ENCODE peak calls at places on chromosomes 6 and 20, in eight cellular contexts. J is pancreas, I is A549, S is GM23338, A is fibroblast of lung, R is Panc1, L is breast epithelium, E is body of pancreas. D is an unnamed sample.

GRCh38 chr6:75932067-75932466 is 140.4 kb downstream of the IMPG1 start:
- DNase-seq in J (peak), I (peak), S (peak), A (peak), R (no peak), L (no peak), E (peak), D (no peak)

GRCh38 chr6:165758441-165758840 is 95.4 kb upstream of the PDE10A start:
- DNase-seq in J (no peak), I (no peak), S (no peak), A (no peak), R (no peak), L (no peak), E (no peak), D (no peak)

GRCh38 chr6:54056105-54056504 is 55.1 kb upstream of the MLIP start:
- DNase-seq in J (no peak), I (no peak), S (no peak), A (no peak), R (no peak), L (no peak), E (no peak), D (no peak)

GRCh38 chr6:128456510-128457244 is 63.7 kb downstream of the PTPRK start:
- DNase-seq in J (no peak), I (no peak), S (no peak), A (no peak), R (no peak), L (no peak), E (no peak), D (no peak)

GRCh38 chr6:30075987-30076311 is 380 bp upstream of the RNF39 start:
- DNase-seq in J (peak), I (no peak), S (no peak), A (no peak), R (no peak), L (peak), E (peak), D (no peak)

GRCh38 chr6:134007077-134007476 is 45.3 kb downstream of the SLC2A12 start:
- DNase-seq in J (peak), I (no peak), S (no peak), A (no peak), R (no peak), L (peak), E (peak), D (no peak)

GRCh38 chr20:62887147-62887859 is 25.7 kb upstream of the TCFL5 start:
- DNase-seq in J (no peak), I (no peak), S (no peak), A (peak), R (no peak), L (no peak), E (peak), D (peak)

GRCh38 chr6:47016916-47017315 is 25.2 kb downstream of the ADGRF1 start:
- DNase-seq in J (no peak), I (no peak), S (peak), A (no peak), R (no peak), L (no peak), E (no peak), D (no peak)

GRCh38 chr6:170090561-170090960 is 200.3 kb downstream of the DLL1 start:
- DNase-seq in J (no peak), I (no peak), S (no peak), A (no peak), R (no peak), L (no peak), E (no peak), D (no peak)

GRCh38 chr20:38704136-38704535 is 20.1 kb upstream of the SLC32A1 start:
- DNase-seq in J (no peak), I (no peak), S (no peak), A (no peak), R (no peak), L (no peak), E (no peak), D (no peak)

GRCh38 chr6:67759001-67759400 is 876.1 kb upstream of the ADGRB3 start:
- DNase-seq in J (no peak), I (no peak), S (no peak), A (no peak), R (no peak), L (no peak), E (no peak), D (no peak)

GRCh38 chr6:1797801-1798200 is 188.1 kb downstream of the FOXC1 start:
- DNase-seq in J (no peak), I (no peak), S (no peak), A (no peak), R (no peak), L (no peak), E (no peak), D (no peak)

GRCh38 chr6:31122803-31123706 is 2.8 kb upstream of the CDSN start:
- DNase-seq in J (peak), I (peak), S (no peak), A (peak), R (no peak), L (peak), E (peak), D (peak)

GRCh38 chr6:68777956-68778355 is 142.9 kb downstream of the ADGRB3 start:
- DNase-seq in J (no peak), I (no peak), S (no peak), A (peak), R (no peak), L (no peak), E (no peak), D (peak)

GRCh38 chr6:56366112-56366852 is 118.9 kb upstream of the COL21A1 start:
- DNase-seq in J (no peak), I (no peak), S (no peak), A (no peak), R (no peak), L (no peak), E (no peak), D (no peak)

GRCh38 chr6:3913077-3913957 is 64.1 kb downstream of the FAM50B start:
- DNase-seq in J (peak), I (peak), S (no peak), A (peak), R (peak), L (peak), E (peak), D (peak)

GRCh38 chr6:90477366-90477765 is 109.5 kb downstream of the MAP3K7 start:
- DNase-seq in J (no peak), I (no peak), S (no peak), A (no peak), R (no peak), L (peak), E (no peak), D (no peak)

GRCh38 chr6:82651845-82652333 is 288.3 kb downstream of the TPBG start:
- DNase-seq in J (no peak), I (no peak), S (no peak), A (no peak), R (no peak), L (no peak), E (no peak), D (no peak)

GRCh38 chr6:157240059-157240959 is 83.0 kb downstream of the TMEM242 start:
- DNase-seq in J (no peak), I (no peak), S (no peak), A (no peak), R (no peak), L (no peak), E (peak), D (no peak)

GRCh38 chr20:12180107-12180661 is 262.5 kb downstream of the BTBD3 start:
- DNase-seq in J (no peak), I (no peak), S (no peak), A (peak), R (no peak), L (no peak), E (no peak), D (peak)

GRCh38 chr6:122947355-122947754 is 48.7 kb upstream of the CLVS2 start:
- DNase-seq in J (no peak), I (peak), S (peak), A (no peak), R (no peak), L (no peak), E (no peak), D (no peak)

GRCh38 chr20:58597021-58597940 is 53.8 kb upstream of the STX16 start:
- DNase-seq in J (no peak), I (no peak), S (no peak), A (peak), R (no peak), L (no peak), E (no peak), D (peak)

GRCh38 chr20:48149887-48150286 is 364.6 kb upstream of the SULF2 start:
- DNase-seq in J (no peak), I (no peak), S (no peak), A (no peak), R (no peak), L (no peak), E (no peak), D (no peak)

GRCh38 chr20:6466065-6466810 is 301.2 kb upstream of the BMP2 start:
- DNase-seq in J (no peak), I (no peak), S (no peak), A (peak), R (peak), L (no peak), E (no peak), D (no peak)

GRCh38 chr6:33144373-33144772 is 47.9 kb downstream of the COL11A2 start:
- DNase-seq in J (no peak), I (no peak), S (no peak), A (no peak), R (no peak), L (no peak), E (peak), D (no peak)

GRCh38 chr6:151609146-151609962 is 115.5 kb downstream of the CCDC170 start:
- DNase-seq in J (no peak), I (no peak), S (no peak), A (no peak), R (no peak), L (no peak), E (no peak), D (peak)

GRCh38 chr20:45783656-45784294 is 7.9 kb downstream of the WFDC3 start:
- DNase-seq in J (peak), I (no peak), S (no peak), A (no peak), R (no peak), L (peak), E (peak), D (peak)

GRCh38 chr6:129280719-129281118 is 397.8 kb downstream of the LAMA2 start:
- DNase-seq in J (no peak), I (no peak), S (no peak), A (no peak), R (no peak), L (no peak), E (no peak), D (no peak)

GRCh38 chr20:51346686-51347485 is 195.6 kb downstream of the NFATC2 start:
- DNase-seq in J (no peak), I (peak), S (no peak), A (peak), R (no peak), L (no peak), E (no peak), D (no peak)

GRCh38 chr6:157831424-157832249 is 8.6 kb downstream of the SNX9 start:
- DNase-seq in J (no peak), I (no peak), S (peak), A (no peak), R (no peak), L (no peak), E (no peak), D (no peak)

GRCh38 chr20:57180385-57180784 is 86.1 kb downstream of the BMP7 start:
- DNase-seq in J (no peak), I (no peak), S (no peak), A (no peak), R (no peak), L (no peak), E (no peak), D (no peak)

GRCh38 chr6:157768304-157768703 is 54.7 kb upstream of the SNX9 start:
- DNase-seq in J (no peak), I (no peak), S (no peak), A (no peak), R (no peak), L (no peak), E (no peak), D (no peak)

GRCh38 chr6:42939810-42940167 is 10.5 kb downstream of the CNPY3 start:
- DNase-seq in J (peak), I (no peak), S (no peak), A (no peak), R (no peak), L (no peak), E (no peak), D (no peak)

GRCh38 chr6:121222656-121223055 is 111.6 kb downstream of the TBC1D32 start:
- DNase-seq in J (no peak), I (peak), S (peak), A (peak), R (no peak), L (no peak), E (no peak), D (no peak)

GRCh38 chr6:44044154-44044539 is 83.1 kb downstream of the MRPL14 start:
- DNase-seq in J (no peak), I (peak), S (no peak), A (peak), R (no peak), L (no peak), E (no peak), D (no peak)

GRCh38 chr20:2752631-2753455 is 47.6 kb downstream of the CPXM1 start:
- DNase-seq in J (no peak), I (peak), S (peak), A (peak), R (no peak), L (no peak), E (peak), D (no peak)

GRCh38 chr6:21710908-21711627 is 117.5 kb downstream of the SOX4 start:
- DNase-seq in J (no peak), I (no peak), S (no peak), A (no peak), R (no peak), L (no peak), E (no peak), D (no peak)

GRCh38 chr6:16049178-16049577 is 79.7 kb upstream of the MYLIP start:
- DNase-seq in J (no peak), I (no peak), S (no peak), A (no peak), R (no peak), L (no peak), E (no peak), D (no peak)

GRCh38 chr6:27296106-27296783 is 15.8 kb downstream of the POM121L2 start:
- DNase-seq in J (no peak), I (peak), S (peak), A (peak), R (no peak), L (no peak), E (no peak), D (no peak)

DNA sequence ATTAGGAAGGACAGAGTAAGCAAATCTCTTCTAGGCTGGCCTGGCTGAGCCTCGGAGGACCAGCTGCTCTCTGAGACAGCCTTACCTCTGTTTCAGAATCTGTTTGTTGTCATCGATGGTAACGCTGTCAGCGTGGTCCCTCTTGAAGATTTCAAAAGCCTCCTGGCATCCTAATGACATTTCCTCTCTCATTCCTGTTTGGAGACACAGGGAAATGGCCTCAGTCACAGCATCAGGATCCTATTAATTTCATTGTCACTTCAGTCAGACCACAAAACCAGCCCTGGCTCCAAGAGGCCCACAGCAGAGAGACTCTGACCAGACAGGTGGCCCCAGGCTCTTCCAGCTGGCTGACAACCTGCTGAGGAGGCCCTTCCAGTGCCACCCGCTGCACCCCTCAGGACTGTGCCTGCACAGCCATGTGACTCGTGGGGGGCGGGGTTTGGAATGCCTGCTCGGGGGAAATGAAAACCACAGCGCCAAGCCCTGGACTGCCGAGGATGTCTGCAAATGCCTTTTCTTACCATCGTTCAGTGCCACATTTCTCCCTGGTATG is 108.5 kb upstream of the KCNK16 start:
- DNase-seq in J (peak), I (no peak), S (peak), A (no peak), R (no peak), L (peak), E (peak), D (peak)
- H3K27ac ChIP-seq in J (no peak), I (no peak), S (no peak), A (no peak), R (no peak), L (peak), E (no peak), D (peak)

GRCh38 chr6:150196942-150197745 is 54.3 kb downstream of the PPP1R14C start:
- DNase-seq in J (no peak), I (no peak), S (no peak), A (no peak), R (no peak), L (no peak), E (no peak), D (no peak)
- H3K27ac ChIP-seq in J (no peak), I (no peak), S (no peak), A (no peak), R (no peak), L (no peak), E (no peak), D (peak)

DNA sequence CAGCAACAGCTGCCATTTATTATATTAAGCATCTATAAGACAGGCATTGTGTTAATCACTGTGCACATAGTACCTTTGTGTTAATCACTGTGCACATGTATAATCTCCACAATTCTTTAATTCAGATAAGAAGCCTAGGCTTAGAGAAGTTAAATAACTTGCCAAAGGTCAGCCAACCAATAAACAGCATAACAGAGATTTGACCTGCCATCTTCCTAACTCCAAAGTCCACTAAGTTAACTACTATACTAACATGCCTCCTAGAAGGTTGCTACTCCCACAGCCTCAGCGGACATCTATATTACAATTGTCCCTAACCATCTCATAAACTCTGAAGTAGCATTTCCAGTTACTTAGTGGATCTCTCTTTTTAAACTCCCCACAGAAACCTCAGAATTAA is 3.7 kb downstream of the BTBD9 start:
- DNase-seq in J (no peak), I (no peak), S (no peak), A (no peak), R (no peak), L (no peak), E (no peak), D (no peak)
- H3K27ac ChIP-seq in J (no peak), I (no peak), S (no peak), A (no peak), R (no peak), L (no peak), E (no peak), D (no peak)

GRCh38 chr6:35298625-35299140 is 1.1 kb downstream of the DEF6 start:
- DNase-seq in J (no peak), I (no peak), S (no peak), A (no peak), R (no peak), L (no peak), E (no peak), D (no peak)
- H3K27ac ChIP-seq in J (no peak), I (no peak), S (no peak), A (no peak), R (no peak), L (peak), E (peak), D (no peak)